ENCODE peak calls at places on chromosomes 16 and 17, in four cellular contexts. Y is NT2/D1, G is H1, U is HepG2. I is an unnamed sample.

GRCh38 chr16:87706278-87707000 is 59.3 kb downstream of the KLHDC4 start:
- DNase-seq in Y (no peak), G (no peak), U (peak), I (no peak)

GRCh38 chr16:81752225-81752875 is 26.7 kb upstream of the PLCG2 start:
- DNase-seq in Y (no peak), G (no peak), U (no peak), I (no peak)

GRCh38 chr16:47970291-47970931 is 185.4 kb downstream of the ABCC12 start:
- DNase-seq in Y (peak), G (no peak), U (peak), I (peak)

GRCh38 chr16:8712589-8713361 is 38.4 kb downstream of the ABAT start:
- DNase-seq in Y (peak), G (peak), U (no peak), I (peak)

GRCh38 chr17:33209671-33210070 is 83.4 kb downstream of the ASIC2 start:
- DNase-seq in Y (no peak), G (no peak), U (no peak), I (no peak)

GRCh38 chr17:80861892-80862291 is 129.7 kb upstream of the CHMP6 start:
- DNase-seq in Y (no peak), G (no peak), U (no peak), I (peak)

GRCh38 chr17:68197997-68198930 is 49.6 kb upstream of the AMZ2 start:
- DNase-seq in Y (no peak), G (peak), U (no peak), I (no peak)

GRCh38 chr16:31458073-31458834 is 1.0 kb upstream of the ARMC5 start:
- DNase-seq in Y (no peak), G (peak), U (peak), I (no peak)

GRCh38 chr16:87062569-87063442 is 254.4 kb downstream of the C16orf95 start:
- DNase-seq in Y (peak), G (peak), U (peak), I (peak)

GRCh38 chr16:28298511-28298878 is 6.2 kb downstream of the SBK1 start:
- DNase-seq in Y (no peak), G (no peak), U (no peak), I (no peak)

GRCh38 chr17:77594416-77595209 is 363.9 kb upstream of the TNRC6C start:
- DNase-seq in Y (no peak), G (no peak), U (no peak), I (no peak)

GRCh38 chr16:26985100-26986065 is 81.3 kb upstream of the C16orf82 start:
- DNase-seq in Y (peak), G (peak), U (no peak), I (no peak)

GRCh38 chr17:17576772-17577234 is 14.7 kb downstream of the PEMT start:
- DNase-seq in Y (no peak), G (no peak), U (no peak), I (no peak)

GRCh38 chr16:31880322-31880979 is 6.8 kb downstream of the ZNF267 start:
- DNase-seq in Y (no peak), G (no peak), U (no peak), I (no peak)

GRCh38 chr17:29962656-29963055 is 21.2 kb downstream of the EFCAB5 start:
- DNase-seq in Y (no peak), G (no peak), U (no peak), I (no peak)

GRCh38 chr17:54839022-54839806 is 61.4 kb upstream of the TOM1L1 start:
- DNase-seq in Y (no peak), G (no peak), U (no peak), I (no peak)

GRCh38 chr16:81650982-81651562 is 128.0 kb upstream of the PLCG2 start:
- DNase-seq in Y (no peak), G (peak), U (no peak), I (no peak)

DNA sequence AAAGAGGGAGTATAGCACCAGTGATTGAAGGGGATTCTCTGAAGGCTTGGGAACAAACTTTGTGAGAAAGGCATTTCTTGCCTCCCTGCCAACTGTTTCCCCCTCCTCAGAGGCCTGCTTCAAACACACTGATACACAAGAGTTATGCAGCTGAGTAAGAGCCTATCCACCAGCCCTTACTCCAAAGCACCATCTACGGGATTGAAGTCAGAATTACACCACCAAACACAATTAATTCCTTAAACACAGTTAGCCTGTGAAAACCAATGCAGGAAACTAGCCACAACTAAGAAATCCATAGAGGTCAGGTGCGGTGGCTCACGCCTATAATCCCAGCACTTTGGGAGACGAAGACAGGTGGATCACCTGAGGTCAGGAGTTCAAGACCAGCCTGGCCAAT is 138.3 kb downstream of the SHCBP1 start:
- DNase-seq in Y (peak), G (no peak), U (peak), I (peak)
- TF ChIP-seq SUZ12 in Y (no peak), G (no peak), U (no peak), I (no peak)

DNA sequence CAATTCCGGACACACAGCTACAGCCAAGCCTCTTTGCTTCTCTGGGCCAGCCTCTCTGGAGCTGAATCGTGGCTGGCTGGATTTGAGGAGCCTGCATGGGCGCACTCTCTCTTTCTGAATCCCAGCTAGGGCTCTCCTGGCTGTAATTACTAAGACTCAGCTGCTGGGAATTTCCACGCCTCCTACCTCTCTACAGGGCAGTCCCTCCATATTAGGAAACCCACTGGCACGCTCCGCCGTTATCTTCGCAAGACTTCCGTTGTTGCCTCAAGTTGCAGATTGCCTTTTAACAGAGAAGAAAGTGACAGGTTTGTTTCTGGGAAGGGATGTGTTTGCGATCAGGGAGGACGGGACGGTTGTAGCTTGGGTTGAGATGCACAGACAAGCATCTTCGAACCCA is 188.4 kb upstream of the NLRP1 start:
- DNase-seq in Y (no peak), G (no peak), U (no peak), I (no peak)
- TF ChIP-seq SUZ12 in Y (no peak), G (no peak), U (no peak), I (no peak)

GRCh38 chr16:29745853-29746345 is at the start of gene C16orf54:
- DNase-seq in Y (no peak), G (peak), U (no peak), I (no peak)
- TF ChIP-seq SUZ12 in Y (no peak), G (no peak), U (no peak), I (no peak)

GRCh38 chr17:45171338-45172231 is 9.9 kb downstream of the HEXIM2 start:
- DNase-seq in Y (no peak), G (no peak), U (peak), I (no peak)

GRCh38 chr17:45172541-45173286 is 11.0 kb downstream of the HEXIM2 start:
- DNase-seq in Y (no peak), G (peak), U (peak), I (no peak)

GRCh38 chr17:45170280-45170975 is 8.8 kb downstream of the HEXIM2 start:
- DNase-seq in Y (no peak), G (no peak), U (no peak), I (no peak)

GRCh38 chr17:45172232-45172540 is 10.5 kb downstream of the HEXIM2 start:
- DNase-seq in Y (no peak), G (peak), U (no peak), I (no peak)

DNA sequence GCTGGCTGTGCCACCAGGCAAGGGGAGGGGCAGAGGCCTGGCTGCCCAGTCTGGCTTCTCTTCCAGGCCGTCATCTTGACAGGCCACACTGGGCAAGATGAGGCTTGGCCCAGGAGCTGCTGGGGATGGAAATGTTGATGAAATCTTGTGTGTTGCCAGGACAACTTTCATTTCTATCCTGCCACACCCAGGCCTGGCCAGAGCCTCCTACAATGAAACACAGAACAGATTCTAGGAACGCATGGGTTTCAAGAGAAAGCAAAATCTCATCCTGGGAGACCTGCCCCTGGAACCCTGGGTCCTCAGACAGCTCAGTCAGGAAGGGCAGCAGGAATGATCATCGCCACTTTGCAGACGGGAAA is 9.3 kb downstream of the HEXIM2 start:
- DNase-seq in Y (no peak), G (no peak), U (no peak), I (no peak)
- TF ChIP-seq SUZ12 in Y (no peak), G (no peak), U (no peak), I (no peak)

I was measured in HEK293T.